ENCODE peak calls at places on chromosomes 2 and 18, in seven cellular contexts. W, N, V, C, Q, Z and J are unnamed samples.

GRCh38 chr2:192069417-192069816 is 125.3 kb downstream of the TMEFF2 start:
- DNase-seq in W (no peak), N (no peak), V (no peak), C (no peak), Q (no peak), Z (no peak), J (no peak)

GRCh38 chr2:56680971-56681631 is 497.3 kb downstream of the CCDC85A start:
- DNase-seq in W (no peak), N (no peak), V (no peak), C (no peak), Q (no peak), Z (no peak), J (no peak)

GRCh38 chr2:38218583-38218982 is 142.6 kb upstream of the CYP1B1 start:
- DNase-seq in W (no peak), N (no peak), V (no peak), C (no peak), Q (no peak), Z (peak; percentile 21), J (no peak)

GRCh38 chr2:120937736-120938131 is 202.1 kb downstream of the GLI2 start:
- DNase-seq in W (no peak), N (no peak), V (no peak), C (no peak), Q (no peak), Z (peak; percentile 50), J (no peak)

GRCh38 chr18:44051088-44051487 is 629.6 kb upstream of the SETBP1 start:
- DNase-seq in W (no peak), N (no peak), V (no peak), C (no peak), Q (no peak), Z (no peak), J (no peak)

GRCh38 chr18:11096411-11096810 is 53.0 kb downstream of the PIEZO2 start:
- DNase-seq in W (no peak), N (no peak), V (no peak), C (no peak), Q (no peak), Z (no peak), J (no peak)

GRCh38 chr2:232873292-232873908 is 3.3 kb downstream of the SNORC start:
- DNase-seq in W (no peak), N (no peak), V (no peak), C (peak; percentile 53), Q (peak; percentile 49), Z (no peak), J (no peak)

GRCh38 chr2:66984864-66985263 is 412.3 kb upstream of the ETAA1 start:
- DNase-seq in W (no peak), N (no peak), V (no peak), C (no peak), Q (no peak), Z (no peak), J (no peak)

GRCh38 chr2:29110916-29111315 is 4.3 kb upstream of the CLIP4 start:
- DNase-seq in W (no peak), N (no peak), V (no peak), C (no peak), Q (no peak), Z (no peak), J (no peak)

GRCh38 chr2:162403884-162404283 is 60.0 kb downstream of the GCA start:
- DNase-seq in W (no peak), N (no peak), V (no peak), C (no peak), Q (no peak), Z (no peak), J (no peak)

GRCh38 chr2:102273619-102274211 is 37.6 kb upstream of the IL1RL1 start:
- DNase-seq in W (no peak), N (no peak), V (no peak), C (no peak), Q (no peak), Z (no peak), J (no peak)

GRCh38 chr2:165203689-165204559 is at the start of gene SCN3A:
- DNase-seq in W (peak; percentile 28), N (no peak), V (peak; percentile 27), C (no peak), Q (peak; percentile 42), Z (no peak), J (no peak)

GRCh38 chr2:222707689-222708273 is 36.3 kb downstream of the MOGAT1 start:
- DNase-seq in W (peak; percentile 20), N (no peak), V (no peak), C (no peak), Q (no peak), Z (no peak), J (no peak)

GRCh38 chr2:129193961-129194360 is 785.5 kb upstream of the RAB6C start:
- DNase-seq in W (no peak), N (no peak), V (no peak), C (no peak), Q (no peak), Z (no peak), J (no peak)

GRCh38 chr2:41963661-41964525 is 83.9 kb upstream of the PKDCC start:
- DNase-seq in W (peak; percentile 89), N (no peak), V (peak; percentile 47), C (no peak), Q (peak; percentile 72), Z (peak; percentile 83), J (no peak)

GRCh38 chr2:211899871-211900482 is 638.6 kb downstream of the ERBB4 start:
- DNase-seq in W (no peak), N (no peak), V (no peak), C (no peak), Q (no peak), Z (no peak), J (no peak)

GRCh38 chr18:76982038-76982437 is 150.5 kb downstream of the MBP start:
- DNase-seq in W (peak; percentile 67), N (no peak), V (no peak), C (no peak), Q (no peak), Z (no peak), J (no peak)

GRCh38 chr2:190649035-190649797 is at the start of gene NAB1:
- DNase-seq in W (no peak), N (peak; percentile 92), V (peak; percentile 54), C (peak; percentile 83), Q (peak; percentile 69), Z (peak; percentile 63), J (no peak)

GRCh38 chr2:55718165-55719008 is 24.7 kb upstream of the PNPT1 start:
- DNase-seq in W (peak; percentile 58), N (no peak), V (peak; percentile 59), C (no peak), Q (no peak), Z (peak; percentile 37), J (no peak)

GRCh38 chr2:110745048-110745447 is 12.7 kb downstream of the ACOXL start:
- DNase-seq in W (no peak), N (no peak), V (no peak), C (no peak), Q (no peak), Z (no peak), J (no peak)

GRCh38 chr2:32947484-32948143 is 861 bp downstream of the LTBP1 start:
- DNase-seq in W (peak; percentile 32), N (peak; percentile 84), V (peak; percentile 29), C (peak; percentile 65), Q (peak; percentile 50), Z (peak; percentile 10), J (no peak)

GRCh38 chr2:99971326-99971965 is 170.9 kb downstream of the AFF3 start:
- DNase-seq in W (no peak), N (no peak), V (no peak), C (no peak), Q (no peak), Z (no peak), J (no peak)

GRCh38 chr2:99974275-99974674 is 168.1 kb downstream of the AFF3 start:
- DNase-seq in W (no peak), N (no peak), V (no peak), C (no peak), Q (no peak), Z (no peak), J (no peak)

GRCh38 chr2:99974966-99975365 is 167.4 kb downstream of the AFF3 start:
- DNase-seq in W (no peak), N (no peak), V (no peak), C (no peak), Q (no peak), Z (no peak), J (no peak)

GRCh38 chr2:99977947-99978346 is 164.4 kb downstream of the AFF3 start:
- DNase-seq in W (no peak), N (no peak), V (no peak), C (no peak), Q (no peak), Z (no peak), J (no peak)

GRCh38 chr2:99975386-99975785 is 167.0 kb downstream of the AFF3 start:
- DNase-seq in W (no peak), N (no peak), V (no peak), C (no peak), Q (no peak), Z (no peak), J (no peak)
- H3K27me3 ChIP-seq in W (no peaks in the 10 kb centered on the region), N (no peaks in the 10 kb centered on the region), V (no peaks in the 10 kb centered on the region), C (no peaks in the 10 kb centered on the region), Q (no peaks in the 10 kb centered on the region), Z (no peaks in the 10 kb centered on the region), J (no peaks in the 10 kb centered on the region)

DNA sequence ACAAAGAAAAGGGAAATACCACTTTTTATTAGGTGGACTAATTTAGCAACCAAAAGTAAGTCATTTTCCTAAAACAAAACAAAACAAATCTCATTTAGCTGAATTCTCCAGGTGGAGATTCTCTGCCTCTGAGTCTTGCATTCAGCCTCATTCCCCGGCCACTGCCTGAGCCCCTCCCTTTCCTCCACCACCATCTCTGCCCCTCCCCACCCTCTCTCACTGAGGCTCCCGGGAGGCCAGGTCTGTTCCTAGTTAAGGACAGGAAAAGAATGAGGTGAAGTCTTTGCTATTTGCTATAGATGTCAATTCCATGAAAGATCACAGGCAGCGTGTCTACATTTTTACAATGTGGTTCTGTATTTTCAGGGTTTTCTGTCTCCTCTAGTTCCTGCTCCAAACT is 83.0 kb upstream of the SOX11 start:
- DNase-seq in W (no peak), N (no peak), V (no peak), C (no peak), Q (no peak), Z (no peak), J (no peak)
- H3K9me3 ChIP-seq in W (no peaks in the 10 kb centered on the region), N (no peaks in the 10 kb centered on the region), V (no peaks in the 10 kb centered on the region), C (no peaks in the 10 kb centered on the region), Q (no peaks in the 10 kb centered on the region), Z (no peaks in the 10 kb centered on the region), J (no peaks in the 10 kb centered on the region)

GRCh38 chr18:22179631-22180030 is 10.2 kb downstream of the GATA6 start:
- DNase-seq in W (no peak), N (no peak), V (no peak), C (no peak), Q (no peak), Z (no peak), J (no peak)
- H3K27me3 ChIP-seq in W (peaks cover 10% of the 10 kb centered on the region), N (peaks cover 43% of the 10 kb centered on the region), V (no peaks in the 10 kb centered on the region), C (peaks cover 3% of the 10 kb centered on the region), Q (no peaks in the 10 kb centered on the region), Z (no peaks in the 10 kb centered on the region), J (no peaks in the 10 kb centered on the region)

GRCh38 chr18:70705831-70706416 is 417.1 kb downstream of the SOCS6 start:
- DNase-seq in W (no peak), N (no peak), V (no peak), C (no peak), Q (no peak), Z (no peak), J (no peak)

GRCh38 chr18:70698574-70698973 is 409.7 kb downstream of the SOCS6 start:
- DNase-seq in W (no peak), N (no peak), V (no peak), C (no peak), Q (no peak), Z (no peak), J (no peak)

DNA sequence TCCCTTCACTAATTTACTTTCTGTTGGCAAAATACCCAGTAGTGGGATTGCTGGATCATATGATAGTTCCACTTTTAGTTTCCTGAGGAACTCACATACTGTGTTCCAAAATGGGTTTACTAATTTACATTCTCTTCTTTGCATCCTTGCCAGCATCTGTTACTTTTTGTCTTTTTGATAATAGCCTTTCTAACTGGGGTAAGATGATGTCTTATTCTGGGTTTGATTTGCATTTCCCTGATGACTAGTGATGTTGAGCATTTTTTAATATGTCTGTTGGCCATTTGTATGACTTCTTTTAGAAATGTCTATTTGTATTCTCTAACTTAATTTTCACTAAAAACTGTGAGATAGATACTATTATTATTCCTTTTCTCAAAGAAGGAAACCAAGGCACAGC is 411.7 kb downstream of the SOCS6 start:
- DNase-seq in W (no peak), N (no peak), V (no peak), C (no peak), Q (no peak), Z (no peak), J (no peak)
- H3K9me3 ChIP-seq in W (no peaks in the 10 kb centered on the region), N (no peaks in the 10 kb centered on the region), V (no peaks in the 10 kb centered on the region), C (no peaks in the 10 kb centered on the region), Q (no peaks in the 10 kb centered on the region), Z (no peaks in the 10 kb centered on the region), J (no peaks in the 10 kb centered on the region)